ENCODE peak calls at places on chromosomes 12 and 14, in four cellular contexts. E, G, T and Q are unnamed samples.

GRCh38 chr14:66359500-66359899 is 126.7 kb upstream of the CCDC196 start:
- DNase-seq in E (peak), G (peak), T (no peak), Q (peak)

GRCh38 chr12:124286414-124286813 is 8.5 kb upstream of the RFLNA start:
- DNase-seq in E (no peak), G (no peak), T (no peak), Q (no peak)

GRCh38 chr12:124160102-124160501 is 134.8 kb upstream of the RFLNA start:
- DNase-seq in E (no peak), G (no peak), T (no peak), Q (no peak)

GRCh38 chr12:84636801-84637285 is 275.8 kb downstream of the SLC6A15 start:
- DNase-seq in E (no peak), G (no peak), T (no peak), Q (no peak)

GRCh38 chr14:59281613-59282012 is 93.1 kb downstream of the DAAM1 start:
- DNase-seq in E (no peak), G (no peak), T (no peak), Q (no peak)

GRCh38 chr12:19166956-19167355 is 37.4 kb downstream of the PLEKHA5 start:
- DNase-seq in E (no peak), G (no peak), T (no peak), Q (no peak)

GRCh38 chr12:68119250-68119649 is 40.3 kb downstream of the IFNG start:
- DNase-seq in E (no peak), G (no peak), T (no peak), Q (no peak)

GRCh38 chr14:21414137-21414631 is 30.4 kb upstream of the SUPT16H start:
- DNase-seq in E (no peak), G (no peak), T (no peak), Q (no peak)

GRCh38 chr14:97306133-97306784 is 509.1 kb downstream of the VRK1 start:
- DNase-seq in E (no peak), G (no peak), T (no peak), Q (no peak)

GRCh38 chr14:26410189-26410685 is 187.6 kb downstream of the NOVA1 start:
- DNase-seq in E (no peak), G (no peak), T (no peak), Q (no peak)

GRCh38 chr12:90250766-90251165 is 542.1 kb upstream of the ATP2B1 start:
- DNase-seq in E (no peak), G (no peak), T (no peak), Q (no peak)

GRCh38 chr12:75944097-75944904 is 87.3 kb downstream of the PHLDA1 start:
- DNase-seq in E (peak), G (peak), T (no peak), Q (peak)

GRCh38 chr12:51643951-51644350 is 52.9 kb downstream of the SCN8A start:
- DNase-seq in E (no peak), G (no peak), T (no peak), Q (no peak)

GRCh38 chr14:96055065-96055752 is 16.0 kb downstream of the C14orf132 start:
- DNase-seq in E (no peak), G (no peak), T (peak), Q (no peak)

GRCh38 chr14:64045091-64045490 is 192.3 kb downstream of the SYNE2 start:
- DNase-seq in E (no peak), G (no peak), T (no peak), Q (no peak)

GRCh38 chr12:102722147-102722546 is 194.9 kb downstream of the PAH start:
- DNase-seq in E (no peak), G (no peak), T (no peak), Q (no peak)

GRCh38 chr14:24908592-24909236 is 141.2 kb downstream of the STXBP6 start:
- DNase-seq in E (no peak), G (peak), T (no peak), Q (no peak)

GRCh38 chr12:96177013-96177412 is 17.2 kb upstream of the ELK3 start:
- DNase-seq in E (no peak), G (no peak), T (no peak), Q (no peak)

GRCh38 chr12:3973939-3974644 is 100.9 kb upstream of the PARP11 start:
- DNase-seq in E (no peak), G (no peak), T (peak), Q (no peak)

GRCh38 chr14:75831455-75831854 is 150.3 kb downstream of the TGFB3 start:
- DNase-seq in E (no peak), G (peak), T (no peak), Q (peak)

DNA sequence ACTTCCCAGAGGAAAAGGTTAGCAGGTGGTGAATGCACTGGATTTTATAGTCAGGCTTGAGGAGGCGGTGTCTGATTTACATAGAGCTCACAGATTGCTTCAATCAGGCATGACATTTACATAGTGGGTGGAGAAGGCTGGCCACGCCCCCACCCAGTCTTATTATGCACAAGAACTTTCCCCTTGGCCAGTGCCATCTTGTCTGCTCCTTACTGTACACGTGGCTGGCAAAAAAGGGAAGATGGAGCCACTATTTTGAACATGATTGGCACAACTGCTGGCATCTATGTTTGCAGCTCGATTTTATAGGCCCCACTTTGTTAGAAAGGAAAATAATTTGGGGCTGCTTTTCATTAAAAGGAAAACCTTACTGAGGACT is 10.9 kb upstream of the LGMN start:
- DNase-seq in E (no peak), G (no peak), T (no peak), Q (no peak)
- TF ChIP-seq JUND in E (no peak), G (no peak), T (no peak), Q (no peak)

GRCh38 chr14:34049769-34050168 is 98.9 kb upstream of the EGLN3 start:
- DNase-seq in E (no peak), G (no peak), T (no peak), Q (no peak)

GRCh38 chr14:34053666-34054065 is 102.8 kb upstream of the EGLN3 start:
- DNase-seq in E (no peak), G (no peak), T (no peak), Q (no peak)

GRCh38 chr14:34050606-34051005 is 99.7 kb upstream of the EGLN3 start:
- DNase-seq in E (no peak), G (no peak), T (no peak), Q (no peak)

GRCh38 chr14:34052658-34053014 is 101.8 kb upstream of the EGLN3 start:
- DNase-seq in E (peak), G (peak), T (no peak), Q (no peak)

DNA sequence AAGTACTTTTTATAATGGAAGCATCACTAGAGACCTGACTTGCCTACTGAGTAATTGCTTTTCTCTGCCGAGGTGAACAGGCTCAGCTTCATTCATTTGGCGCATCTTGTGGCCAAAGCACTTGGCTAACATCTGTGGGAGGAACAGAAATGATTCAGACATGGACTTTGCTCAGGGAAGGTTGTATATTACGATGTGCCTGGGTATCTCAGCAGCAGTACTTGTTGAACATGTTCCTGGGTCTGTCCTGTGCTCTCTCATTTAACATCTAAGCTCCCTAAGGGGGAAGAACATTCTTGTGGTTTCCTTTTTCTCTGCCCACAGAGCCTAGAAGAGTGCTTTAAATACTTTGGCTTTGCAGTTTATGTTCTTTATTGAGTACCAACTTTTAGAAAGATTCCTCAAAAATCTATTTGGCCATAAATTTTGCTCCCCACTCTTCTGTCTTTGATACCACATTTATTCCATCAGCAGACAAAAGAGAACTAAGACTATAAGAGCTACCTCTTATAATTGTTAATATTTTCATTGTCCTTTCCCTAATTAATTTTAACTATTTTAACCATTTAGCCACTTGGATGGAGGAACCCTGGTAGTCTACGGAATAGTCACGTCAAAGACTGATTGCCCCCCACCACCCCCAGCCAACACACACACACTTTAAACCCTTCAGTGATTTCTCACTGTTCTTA is 101.2 kb upstream of the EGLN3 start:
- DNase-seq in E (peak), G (peak), T (no peak), Q (peak)
- TF ChIP-seq JUND in E (peak), G (no peak), T (no peak), Q (no peak)

GRCh38 chr12:116761499-116761898 is 23.4 kb downstream of the RNFT2 start:
- DNase-seq in E (no peak), G (no peak), T (no peak), Q (no peak)
- TF ChIP-seq JUND in E (no peak), G (no peak), T (no peak), Q (no peak)

DNA sequence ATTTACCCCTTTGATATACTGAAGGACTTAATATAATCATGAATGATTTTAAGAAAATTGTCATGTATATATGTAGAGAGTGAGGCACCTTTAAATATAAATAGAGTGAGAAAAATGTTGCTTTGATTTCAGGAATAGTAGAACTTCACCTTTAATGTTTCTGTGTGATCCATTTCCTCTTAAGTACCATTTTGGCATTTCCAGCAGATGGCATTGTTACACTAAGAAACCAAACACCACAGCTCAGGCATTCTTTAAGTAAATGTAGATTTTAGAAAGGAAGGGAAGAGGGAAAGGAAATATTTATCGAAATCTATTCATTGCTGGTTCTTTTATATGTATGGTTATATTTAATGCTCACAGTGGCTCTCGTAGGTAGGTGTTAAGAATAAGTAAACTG is 556.7 kb upstream of the FBXO33 start:
- DNase-seq in E (peak), G (peak), T (no peak), Q (peak)
- TF ChIP-seq JUND in E (no peak), G (no peak), T (no peak), Q (no peak)